ENCODE peak calls at places on chromosomes 5 and 9, in seven cellular contexts. L, P, B, K, Z, U and Y are unnamed samples.

GRCh38 chr5:126720369-126720768 is 56.6 kb upstream of the LMNB1 start:
- DNase-seq in Z (no peak), P (no peak), L (no peak), U (no peak), B (no peak), K (no peak), Y (no peak)

GRCh38 chr9:28925184-28925583 is 1351.9 kb upstream of the C9orf72 start:
- DNase-seq in P (no peak), L (no peak), U (no peak), B (no peak), K (no peak), Z (no peak), Y (no peak)

GRCh38 chr5:98497391-98497790 is 276.1 kb upstream of the RGMB start:
- DNase-seq in U (no peak), B (no peak), P (no peak), L (no peak), K (no peak), Z (no peak), Y (no peak)

GRCh38 chr9:81529556-81530193 is 159.7 kb downstream of the TLE1 start:
- DNase-seq in Z (peak), L (no peak), P (peak), B (no peak), K (no peak), U (no peak), Y (no peak)

GRCh38 chr5:141969783-141970741 is 1.2 kb downstream of the RNF14 start:
- DNase-seq in K (no peak), P (no peak), L (no peak), B (no peak), Z (peak), U (no peak), Y (peak)

GRCh38 chr9:134695144-134695543 is 53.5 kb downstream of the COL5A1 start:
- DNase-seq in B (no peak), P (no peak), K (no peak), L (no peak), U (no peak), Z (no peak), Y (no peak)

GRCh38 chr5:134143431-134143830 is 28.9 kb downstream of the TCF7 start:
- DNase-seq in U (no peak), K (no peak), P (no peak), Z (no peak), L (no peak), B (no peak), Y (no peak)

GRCh38 chr5:79886940-79887339 is 104.1 kb downstream of the MTX3 start:
- DNase-seq in P (no peak), U (no peak), K (no peak), Z (no peak), L (no peak), B (no peak), Y (no peak)

GRCh38 chr5:172052454-172053236 is 46.2 kb upstream of the FBXW11 start:
- DNase-seq in B (no peak), P (peak), L (no peak), K (no peak), Z (peak), U (no peak), Y (no peak)

GRCh38 chr5:29972597-29972996 is 1220.9 kb upstream of the CDH6 start:
- DNase-seq in K (no peak), U (no peak), P (no peak), Z (no peak), L (no peak), B (no peak), Y (no peak)

GRCh38 chr9:133583111-133583510 is 26.1 kb downstream of the FAM163B start:
- DNase-seq in U (no peak), B (no peak), Z (no peak), P (no peak), K (no peak), L (no peak), Y (no peak)

GRCh38 chr5:113524927-113525326 is 11.4 kb downstream of the YTHDC2 start:
- DNase-seq in B (no peak), K (no peak), U (no peak), L (no peak), Z (no peak), P (no peak), Y (peak)

GRCh38 chr5:39214912-39215709 is 4.3 kb downstream of the FYB1 start:
- DNase-seq in P (no peak), K (no peak), U (no peak), B (peak), Z (no peak), L (no peak), Y (no peak)

GRCh38 chr5:173829826-173830225 is 58.3 kb upstream of the CPEB4 start:
- DNase-seq in B (no peak), Z (peak), L (no peak), K (no peak), U (no peak), P (no peak), Y (no peak)

GRCh38 chr9:385818-386398 is 171.2 kb downstream of the DOCK8 start:
- DNase-seq in Z (peak), U (peak), P (peak), L (no peak), K (no peak), B (no peak), Y (peak)

GRCh38 chr9:122263699-122264349 is 816 bp downstream of the RBM18 start:
- DNase-seq in U (no peak), P (no peak), K (no peak), Z (peak), B (no peak), L (no peak), Y (no peak)

GRCh38 chr5:59673438-59674058 is 220.0 kb downstream of the PDE4D start:
- DNase-seq in L (no peak), U (no peak), P (no peak), K (no peak), B (no peak), Z (peak), Y (peak)

GRCh38 chr5:82159014-82159413 is 119.1 kb downstream of the RPS23 start:
- DNase-seq in Z (peak), K (no peak), U (no peak), L (no peak), B (no peak), P (no peak), Y (no peak)

GRCh38 chr5:172541119-172541763 is 86.9 kb upstream of the SH3PXD2B start:
- DNase-seq in L (no peak), U (no peak), B (no peak), Z (no peak), K (no peak), P (no peak), Y (no peak)

GRCh38 chr9:10612649-10613398 is at the start of gene PTPRD:
- DNase-seq in P (no peak), Z (peak), B (no peak), U (no peak), K (no peak), L (no peak), Y (no peak)

GRCh38 chr9:100408541-100409175 is 18.3 kb upstream of the MSANTD3 start:
- DNase-seq in L (no peak), U (no peak), K (no peak), P (no peak), Z (no peak), B (no peak), Y (no peak)

GRCh38 chr5:57174850-57175525 is 1.1 kb downstream of the GPBP1 start:
- DNase-seq in P (no peak), L (no peak), B (no peak), K (no peak), U (no peak), Z (no peak), Y (no peak)

GRCh38 chr5:110590187-110590586 is 136.3 kb downstream of the TMEM232 start:
- DNase-seq in Z (peak), U (no peak), K (no peak), P (no peak), L (no peak), B (no peak), Y (no peak)

GRCh38 chr5:77087484-77088291 is 603 bp upstream of the ZBED3 start:
- DNase-seq in L (no peak), B (no peak), P (no peak), K (no peak), U (peak), Z (no peak), Y (peak)

GRCh38 chr5:147479949-147480348 is 29.9 kb downstream of the DPYSL3 start:
- DNase-seq in P (no peak), Z (peak), U (no peak), K (no peak), L (no peak), B (no peak), Y (no peak)

GRCh38 chr9:117644607-117645244 is 59.5 kb upstream of the TLR4 start:
- DNase-seq in P (peak), Z (peak), B (peak), K (peak), L (peak), U (peak), Y (peak)

GRCh38 chr5:132764051-132764450 is 13.0 kb downstream of the SEPTIN8 start:
- DNase-seq in L (no peak), P (no peak), U (no peak), K (peak), Z (no peak), B (no peak), Y (no peak)

GRCh38 chr5:93100433-93100832 is 480.6 kb downstream of the NR2F1-AS1 start:
- DNase-seq in L (no peak), P (no peak), U (no peak), Z (peak), K (no peak), B (no peak), Y (no peak)

GRCh38 chr5:125198270-125198974 is 452.0 kb upstream of the ZNF608 start:
- DNase-seq in L (no peak), K (peak), Z (peak), B (no peak), U (peak), P (peak), Y (no peak)

GRCh38 chr5:119022017-119022745 is 33.8 kb upstream of the DTWD2 start:
- DNase-seq in P (no peak), U (no peak), K (no peak), B (no peak), L (no peak), Z (peak), Y (peak)

GRCh38 chr9:69377291-69377690 is 52.3 kb downstream of the ENTREP1 start:
- DNase-seq in P (no peak), U (no peak), L (no peak), Z (no peak), B (no peak), K (no peak), Y (no peak)

GRCh38 chr9:124390812-124391658 is 24.2 kb downstream of the PSMB7 start:
- DNase-seq in U (no peak), P (peak), B (no peak), Z (peak), L (no peak), K (no peak), Y (no peak)

GRCh38 chr5:52148679-52149078 is 639.0 kb upstream of the ITGA1 start:
- DNase-seq in Z (no peak), L (no peak), K (no peak), U (no peak), B (no peak), P (no peak), Y (no peak)

GRCh38 chr9:133701981-133702797 is 36.0 kb downstream of the SARDH start:
- DNase-seq in B (peak), P (no peak), K (no peak), U (no peak), Z (peak), L (peak), Y (peak)

GRCh38 chr5:176416123-176416924 is at the start of gene CLTB:
- DNase-seq in B (peak), P (peak), U (peak), K (peak), Z (peak), L (peak), Y (peak)